ENCODE peak calls at places on chromosomes 1 and 21, in nine cellular contexts. X, N, D, I, C, V, Z, H and J are unnamed samples.

GRCh38 chr1:8545078-8545477 is 227.2 kb downstream of the SLC45A1 start:
- DNase-seq in X (no peak), N (no peak), D (no peak), I (no peak), C (no peak), V (no peak), Z (no peak), H (no peak), J (no peak)

GRCh38 chr1:143625886-143626285 is 345.9 kb downstream of the FAM72C start:
- DNase-seq in X (no peak), N (no peak), D (no peak), I (no peak), C (no peak), V (no peak), Z (no peak), H (no peak), J (no peak)

GRCh38 chr1:98366343-98366742 is 295.2 kb upstream of the SNX7 start:
- DNase-seq in X (no peak), N (no peak), D (no peak), I (no peak), C (no peak), V (no peak), Z (no peak), H (no peak), J (no peak)

GRCh38 chr1:171117085-171117484 is 26.4 kb downstream of the FMO3 start:
- DNase-seq in X (no peak), N (no peak), D (no peak), I (no peak), C (no peak), V (no peak), Z (no peak), H (no peak), J (no peak)

GRCh38 chr1:25754421-25755195 is 45.4 kb upstream of the SELENON start:
- DNase-seq in X (no peak), N (no peak), D (no peak), I (no peak), C (no peak), V (no peak), Z (no peak), H (no peak), J (no peak)

GRCh38 chr1:205610036-205610435 is 21.8 kb downstream of the ELK4 start:
- DNase-seq in X (no peak), N (no peak), D (no peak), I (peak), C (no peak), V (no peak), Z (no peak), H (no peak), J (peak)

GRCh38 chr1:155324717-155325595 is 4.3 kb downstream of the RUSC1 start:
- DNase-seq in X (peak), N (peak), D (peak), I (peak), C (no peak), V (peak), Z (peak), H (peak), J (peak)

GRCh38 chr21:35528109-35529042 is 479.3 kb upstream of the RUNX1 start:
- DNase-seq in X (peak), N (peak), D (no peak), I (peak), C (no peak), V (no peak), Z (peak), H (peak), J (peak)

GRCh38 chr1:187033721-187034120 is 205.0 kb downstream of the PLA2G4A start:
- DNase-seq in X (no peak), N (no peak), D (no peak), I (no peak), C (no peak), V (no peak), Z (no peak), H (no peak), J (no peak)

GRCh38 chr1:203985676-203986075 is 87.2 kb upstream of the SOX13 start:
- DNase-seq in X (no peak), N (no peak), D (no peak), I (no peak), C (no peak), V (no peak), Z (no peak), H (no peak), J (no peak)

GRCh38 chr1:193799948-193800690 is 613.7 kb upstream of the B3GALT2 start:
- DNase-seq in X (no peak), N (no peak), D (no peak), I (no peak), C (no peak), V (no peak), Z (no peak), H (no peak), J (no peak)

GRCh38 chr21:16418211-16418610 is 688.4 kb downstream of the USP25 start:
- DNase-seq in X (no peak), N (no peak), D (no peak), I (peak), C (no peak), V (no peak), Z (no peak), H (no peak), J (peak)
- H3K4me3 ChIP-seq in X (no peak), N (no peak), D (no peak), I (no peak), C (no peak), V (no peak), Z (peak), H (no peak), J (no peak)

GRCh38 chr1:21139601-21140000 is 37.1 kb downstream of the EIF4G3 start:
- DNase-seq in X (no peak), N (no peak), D (no peak), I (peak), C (no peak), V (no peak), Z (peak), H (peak), J (peak)

GRCh38 chr1:21143138-21143537 is 33.6 kb downstream of the EIF4G3 start:
- DNase-seq in X (no peak), N (no peak), D (no peak), I (no peak), C (no peak), V (no peak), Z (no peak), H (no peak), J (no peak)

GRCh38 chr1:21149430-21149861 is 27.3 kb downstream of the EIF4G3 start:
- DNase-seq in X (no peak), N (no peak), D (no peak), I (peak), C (peak), V (peak), Z (no peak), H (peak), J (peak)

GRCh38 chr1:21141030-21141429 is 35.7 kb downstream of the EIF4G3 start:
- DNase-seq in X (no peak), N (no peak), D (no peak), I (no peak), C (no peak), V (no peak), Z (no peak), H (no peak), J (no peak)

GRCh38 chr1:21143752-21144151 is 32.9 kb downstream of the EIF4G3 start:
- DNase-seq in X (no peak), N (no peak), D (no peak), I (no peak), C (no peak), V (no peak), Z (no peak), H (peak), J (no peak)
- TF ChIP-seq CTCF in X (no peak), N (no peak), D (no peak), I (no peak), C (no peak), V (no peak), Z (no peak), H (no peak), J (no peak)

GRCh38 chr1:200042437-200043329 is 15.2 kb downstream of the NR5A2 start:
- DNase-seq in X (no peak), N (no peak), D (no peak), I (no peak), C (no peak), V (no peak), Z (no peak), H (no peak), J (no peak)
- H3K4me3 ChIP-seq in X (peak), N (peak), D (peak), I (peak), C (no peak), V (peak), Z (peak), H (no peak), J (peak)

GRCh38 chr1:172531846-172532699 is 877 bp upstream of the SUCO start:
- DNase-seq in X (peak), N (no peak), D (peak), I (peak), C (peak), V (peak), Z (peak), H (peak), J (peak)

GRCh38 chr1:172530000-172530399 is 3.0 kb upstream of the SUCO start:
- DNase-seq in X (no peak), N (no peak), D (no peak), I (no peak), C (no peak), V (no peak), Z (no peak), H (no peak), J (no peak)

GRCh38 chr1:172531412-172531811 is 1.5 kb upstream of the SUCO start:
- DNase-seq in X (no peak), N (no peak), D (no peak), I (no peak), C (no peak), V (no peak), Z (no peak), H (no peak), J (no peak)

GRCh38 chr1:172533511-172534116 is 664 bp downstream of the SUCO start:
- DNase-seq in X (no peak), N (no peak), D (no peak), I (peak), C (no peak), V (peak), Z (no peak), H (peak), J (peak)

GRCh38 chr1:172532700-172533510 is at the start of gene SUCO:
- DNase-seq in X (peak), N (peak), D (peak), I (peak), C (peak), V (peak), Z (peak), H (peak), J (peak)
- TF ChIP-seq CTCF in X (peak), N (peak), D (peak), I (no peak), C (no peak), V (peak), Z (no peak), H (no peak), J (peak)

GRCh38 chr1:27668808-27669723 is 2.9 kb downstream of the IFI6 start:
- DNase-seq in X (peak), N (peak), D (peak), I (peak), C (no peak), V (peak), Z (peak), H (peak), J (peak)
- H3K4me3 ChIP-seq in X (peak), N (peak), D (peak), I (peak), C (peak), V (peak), Z (peak), H (no peak), J (peak)

DNA sequence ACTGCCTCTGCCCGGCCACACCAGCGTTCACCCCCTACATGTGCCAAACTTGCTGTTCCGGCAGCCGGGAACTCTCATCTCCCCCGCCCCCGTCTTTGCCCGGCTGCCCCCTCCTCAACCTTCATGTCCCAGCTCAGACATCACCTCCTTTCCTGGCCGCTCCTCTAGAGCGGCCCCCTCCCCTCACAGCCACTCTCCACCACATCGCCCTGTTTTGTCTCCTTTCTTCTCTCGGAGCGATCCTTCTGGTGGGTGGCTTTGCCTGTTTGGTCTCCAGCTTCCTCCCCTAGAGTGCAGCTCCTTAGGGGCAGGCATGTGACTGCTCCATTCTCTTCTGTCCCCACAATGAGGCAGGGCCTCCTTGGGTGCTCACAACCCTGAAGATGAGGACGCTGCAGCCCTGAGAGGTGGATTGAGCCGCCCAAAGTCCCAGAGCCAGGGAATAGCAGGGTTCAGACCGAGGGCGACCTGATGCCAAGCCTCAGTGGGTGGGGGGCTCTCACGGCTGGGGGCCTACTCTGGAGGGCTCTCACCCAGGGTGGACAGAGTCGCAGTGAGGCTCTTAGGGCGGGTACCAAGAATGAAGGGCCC is 44.9 kb upstream of the ECE1 start:
- DNase-seq in X (no peak), N (no peak), D (no peak), I (no peak), C (no peak), V (no peak), Z (no peak), H (no peak), J (no peak)
- TF ChIP-seq CTCF in X (no peak), N (no peak), D (no peak), I (no peak), C (no peak), V (no peak), Z (no peak), H (no peak), J (no peak)

GRCh38 chr1:57725318-57725717 is 301.5 kb upstream of the DAB1 start:
- DNase-seq in X (no peak), N (no peak), D (no peak), I (no peak), C (no peak), V (no peak), Z (no peak), H (no peak), J (no peak)
- H3K4me3 ChIP-seq in X (no peak), N (no peak), D (no peak), I (no peak), C (no peak), V (no peak), Z (no peak), H (no peak), J (no peak)

GRCh38 chr21:43345046-43345745 is 81.7 kb downstream of the SIK1 start:
- DNase-seq in X (no peak), N (no peak), D (no peak), I (no peak), C (no peak), V (no peak), Z (no peak), H (no peak), J (no peak)

GRCh38 chr21:43342301-43342881 is 84.5 kb downstream of the SIK1 start:
- DNase-seq in X (no peak), N (no peak), D (no peak), I (no peak), C (no peak), V (no peak), Z (no peak), H (no peak), J (no peak)

GRCh38 chr21:43343095-43343991 is 83.6 kb downstream of the SIK1 start:
- DNase-seq in X (peak), N (no peak), D (peak), I (no peak), C (no peak), V (peak), Z (no peak), H (peak), J (no peak)

GRCh38 chr21:43345746-43346409 is 81.1 kb downstream of the SIK1 start:
- DNase-seq in X (peak), N (no peak), D (no peak), I (peak), C (no peak), V (no peak), Z (no peak), H (no peak), J (peak)

DNA sequence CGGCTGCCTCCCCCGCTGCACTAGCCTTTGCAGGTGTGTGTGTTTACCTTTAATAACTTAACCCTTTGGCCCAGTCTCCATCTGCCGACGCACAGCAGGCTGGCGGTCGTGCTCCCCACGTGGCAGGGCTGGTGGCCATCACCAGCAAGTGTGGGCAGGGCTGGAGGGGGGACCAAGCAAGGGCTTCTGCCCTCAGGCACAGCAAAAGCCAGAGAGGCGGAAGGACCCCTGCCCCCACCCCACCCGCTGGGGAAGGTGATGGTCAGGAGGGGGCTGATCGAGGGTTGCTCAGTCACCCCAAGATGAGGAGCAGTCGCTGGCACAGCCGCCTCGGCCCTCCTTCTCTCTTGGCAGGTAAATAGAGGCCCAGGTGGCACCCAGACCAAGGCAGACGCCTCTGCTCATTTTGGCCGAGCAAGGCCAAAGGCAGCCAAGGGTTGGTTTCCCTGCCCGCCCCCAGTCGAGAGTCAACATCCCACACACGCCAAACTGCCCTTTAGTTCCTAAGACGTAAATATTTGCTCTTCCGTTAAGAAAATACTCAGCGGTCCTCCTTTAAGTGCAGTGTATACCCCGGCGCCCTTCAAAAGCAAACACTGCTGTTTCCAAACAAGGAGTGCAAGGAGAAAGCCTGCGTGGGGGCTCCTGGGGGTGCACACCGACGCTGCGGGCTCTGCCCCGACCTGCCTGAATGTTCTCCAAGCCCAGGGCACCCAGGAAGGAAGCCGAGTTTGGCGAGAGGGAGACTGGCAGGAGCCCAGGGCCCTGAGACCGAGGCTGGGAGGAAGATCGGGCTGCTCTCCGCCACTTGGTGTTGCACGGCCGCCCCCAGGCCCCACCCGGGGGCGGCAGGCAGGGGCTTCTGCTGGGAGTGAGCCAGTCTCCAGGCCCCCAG is 82.7 kb downstream of the SIK1 start:
- DNase-seq in X (peak), N (no peak), D (peak), I (peak), C (no peak), V (peak), Z (no peak), H (peak), J (peak)
- TF ChIP-seq CTCF in X (no peak), N (no peak), D (no peak), I (no peak), C (no peak), V (no peak), Z (no peak), H (no peak), J (no peak)

GRCh38 chr1:166488327-166488726 is 321.5 kb upstream of the FAM78B start:
- DNase-seq in X (no peak), N (no peak), D (no peak), I (no peak), C (no peak), V (no peak), Z (no peak), H (no peak), J (no peak)

GRCh38 chr1:166489356-166489669 is 322.5 kb upstream of the FAM78B start:
- DNase-seq in X (no peak), N (peak), D (no peak), I (no peak), C (no peak), V (no peak), Z (no peak), H (no peak), J (no peak)

GRCh38 chr1:166489670-166490436 is 323.1 kb upstream of the FAM78B start:
- DNase-seq in X (peak), N (peak), D (no peak), I (peak), C (no peak), V (no peak), Z (no peak), H (no peak), J (no peak)

GRCh38 chr1:166485620-166486019 is 318.8 kb upstream of the FAM78B start:
- DNase-seq in X (no peak), N (no peak), D (no peak), I (no peak), C (no peak), V (no peak), Z (no peak), H (no peak), J (no peak)

DNA sequence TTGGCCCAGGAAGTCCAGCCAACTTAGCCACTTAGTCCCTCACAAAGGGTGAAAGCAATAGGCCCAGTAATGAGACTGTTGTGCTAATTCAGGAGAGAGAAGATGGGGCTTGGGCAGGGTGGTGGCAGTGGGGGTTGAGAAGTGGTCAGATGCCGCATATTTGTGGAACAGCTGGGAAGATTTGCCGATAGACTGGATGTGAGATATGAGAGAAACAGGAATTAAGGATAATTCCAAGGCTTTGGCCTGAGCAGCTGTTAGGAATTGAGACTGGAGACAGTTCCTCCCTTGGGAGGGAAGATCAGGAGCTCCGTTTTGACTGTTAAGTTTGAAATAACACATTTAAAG is 323.6 kb upstream of the FAM78B start:
- DNase-seq in X (no peak), N (no peak), D (no peak), I (no peak), C (no peak), V (no peak), Z (no peak), H (no peak), J (no peak)
- H3K4me3 ChIP-seq in X (peak), N (no peak), D (peak), I (peak), C (no peak), V (peak), Z (peak), H (no peak), J (no peak)

DNA sequence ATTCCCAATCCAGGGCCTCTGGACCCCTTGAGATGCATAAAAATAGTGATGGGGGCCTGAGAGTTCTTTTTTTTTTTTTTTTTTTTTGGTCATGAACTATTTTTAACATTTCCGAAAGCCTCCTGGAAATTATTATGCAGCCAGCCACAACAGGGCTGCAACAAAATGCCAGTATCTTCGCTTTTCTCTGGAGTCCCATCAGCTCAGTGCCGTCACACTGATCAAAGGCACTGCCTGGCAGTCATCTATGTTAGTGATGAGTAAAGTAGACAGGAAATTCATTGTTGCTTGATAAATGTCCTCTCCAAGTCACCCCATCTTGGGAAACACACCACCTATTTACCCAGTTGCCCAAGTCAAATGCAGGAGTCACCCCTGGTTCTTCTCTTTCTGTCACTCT is 15.2 kb upstream of the PEF1 start:
- DNase-seq in X (no peak), N (no peak), D (no peak), I (no peak), C (no peak), V (no peak), Z (no peak), H (no peak), J (no peak)
- TF ChIP-seq CTCF in X (no peak), N (no peak), D (no peak), I (no peak), C (no peak), V (no peak), Z (no peak), H (no peak), J (no peak)